ENCODE peak calls at places on chromosomes 4 and X, in four cellular contexts. O is epithelial cell of esophagus, E is lower leg skin, X is WERI-Rb-1. I is an unnamed sample.

GRCh38 chr4:80182237-80182866 is 15.0 kb upstream of the PRDM8 start:
- DNase-seq in O (no peak), E (no peak), X (no peak), I (no peak)

GRCh38 chr4:140095694-140096482 is 58.1 kb downstream of the MAML3 start:
- DNase-seq in O (peak; percentile 92), E (peak; percentile 85), X (no peak), I (no peak)

GRCh38 chr4:17057035-17057434 is 158.6 kb upstream of the LDB2 start:
- DNase-seq in O (no peak), E (no peak), X (no peak), I (no peak)

GRCh38 chrX:154325541-154325940 is 29.9 kb downstream of the TKTL1 start:
- DNase-seq in O (no peak), E (no peak), X (no peak), I (no peak)

GRCh38 chrX:69158166-69159040 is 6.8 kb downstream of the PJA1 start:
- DNase-seq in O (peak; percentile 84), E (peak; percentile 83), X (peak; percentile 69), I (no peak)

GRCh38 chrX:117376460-117376859 is 740.1 kb downstream of the KLHL13 start:
- DNase-seq in O (peak; percentile 83), E (no peak), X (no peak), I (no peak)

GRCh38 chr4:62952366-62952765 is 1456.9 kb downstream of the TECRL start:
- DNase-seq in O (no peak), E (no peak), X (no peak), I (no peak)

GRCh38 chr4:154707877-154708276 is 35.9 kb upstream of the LRAT start:
- DNase-seq in O (peak; percentile 85), E (no peak), X (no peak), I (no peak)

GRCh38 chr4:106594291-106594952 is 225.8 kb upstream of the GIMD1 start:
- DNase-seq in O (peak; percentile 70), E (no peak), X (no peak), I (no peak)

GRCh38 chr4:140870427-140870826 is 114.2 kb upstream of the TBC1D9 start:
- DNase-seq in O (no peak), E (no peak), X (no peak), I (no peak)

DNA sequence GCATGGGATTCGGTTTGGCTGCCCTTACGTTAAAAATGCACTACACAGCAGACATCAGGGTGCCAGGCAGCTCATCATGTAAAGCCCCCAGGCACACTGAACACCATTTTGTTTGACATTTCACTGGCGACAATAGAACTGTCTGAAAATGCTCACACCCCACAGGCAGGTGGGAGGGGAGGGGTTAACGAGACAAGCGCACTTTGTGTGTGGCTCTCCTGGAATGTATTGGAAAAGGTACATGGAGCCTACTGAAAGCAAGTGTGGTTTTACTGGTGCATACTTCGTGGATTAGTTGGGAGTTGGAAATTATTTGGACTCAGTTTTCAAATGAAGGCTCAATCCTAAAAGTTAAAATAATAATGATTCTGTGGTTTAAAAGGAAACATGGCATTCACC is 31.6 kb upstream of the PPARGC1A start:
- DNase-seq in O (peak; percentile 5), E (no peak), X (no peak), I (no peak)
- TF ChIP-seq CTCF in O (no peak), E (no peak), X (no peak), I (no peak)

GRCh38 chr4:8155660-8156421 is 2.8 kb downstream of the ABLIM2 start:
- DNase-seq in O (no peak), E (no peak), X (no peak), I (no peak)
- TF ChIP-seq CTCF in O (no peak), E (no peak), X (peak; percentile 28), I (no peak)

DNA sequence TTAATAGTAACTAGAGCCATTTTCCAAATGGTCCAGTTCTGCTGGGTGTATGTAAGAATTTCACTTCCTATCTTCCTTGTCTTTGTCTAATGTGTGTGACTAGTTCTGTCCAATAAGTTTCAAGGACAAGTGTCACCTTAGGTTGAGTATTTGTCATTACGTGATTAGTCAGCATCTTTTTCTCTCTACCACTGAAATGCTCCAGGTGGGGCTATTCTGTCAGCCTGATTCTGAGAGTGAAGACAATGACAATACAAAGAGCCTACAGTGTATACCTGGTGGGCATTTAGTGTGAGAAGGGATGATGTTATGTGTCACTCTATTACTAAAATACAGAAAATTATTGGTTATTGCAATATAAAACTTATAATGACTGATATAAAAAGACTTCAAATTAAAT is 876.3 kb downstream of the C4orf33 start:
- DNase-seq in O (no peak), E (no peak), X (peak; percentile 10), I (no peak)
- TF ChIP-seq CTCF in O (no peak), E (no peak), X (peak; percentile 35), I (no peak)

GRCh38 chrX:2220829-2221567 is 279.8 kb downstream of the DHRSX start:
- DNase-seq in O (no peak), E (no peak), X (no peak), I (no peak)
- TF ChIP-seq CTCF in O (no peak), E (no peak), X (no peak), I (no peak)

GRCh38 chr4:26402458-26402857 is 81.6 kb downstream of the RBPJ start:
- DNase-seq in O (no peak), E (no peak), X (no peak), I (no peak)

GRCh38 chr4:26404597-26405323 is 83.9 kb downstream of the RBPJ start:
- DNase-seq in O (no peak), E (no peak), X (peak; percentile 30), I (no peak)

GRCh38 chr4:26397086-26397485 is 76.3 kb downstream of the RBPJ start:
- DNase-seq in O (no peak), E (no peak), X (no peak), I (no peak)

DNA sequence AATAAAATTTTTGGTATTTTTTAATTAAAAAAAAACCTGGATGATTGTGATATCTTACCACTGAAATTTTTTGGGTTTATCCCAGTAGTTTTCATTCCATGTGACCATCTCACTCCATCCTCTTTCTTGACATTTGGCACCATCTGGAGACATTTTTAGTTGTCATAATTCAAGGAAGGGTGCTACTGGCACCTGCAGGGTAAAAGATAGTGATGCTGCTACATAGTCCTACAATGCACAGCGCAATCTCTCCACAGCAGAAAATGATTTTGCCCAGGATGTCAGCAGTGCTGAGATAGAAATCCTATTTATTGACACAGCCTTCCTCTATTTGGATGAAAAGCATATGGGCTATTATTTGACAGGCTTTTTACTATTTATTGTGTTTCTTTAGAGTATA is 79.3 kb downstream of the RBPJ start:
- DNase-seq in O (no peak), E (no peak), X (no peak), I (no peak)
- TF ChIP-seq CTCF in O (peak; percentile 10), E (no peak), X (no peak), I (no peak)